ENCODE peak calls at places on chromosomes 5 and 9, in five cellular contexts. T, J, K, H and B are unnamed samples.

GRCh38 chr9:23123048-23123632 is 676.5 kb downstream of the DMRTA1 start:
- DNase-seq in T (peak; percentile 0), J (no peak), K (peak; percentile 27), H (peak; percentile 55), B (no peak)

GRCh38 chr9:107760469-107761242 is 271.1 kb upstream of the KLF4 start:
- DNase-seq in T (no peak), J (no peak), K (no peak), H (no peak), B (no peak)

GRCh38 chr9:78612089-78612488 is 315.2 kb downstream of the PSAT1 start:
- DNase-seq in T (no peak), J (no peak), K (peak; percentile 64), H (no peak), B (no peak)

GRCh38 chr5:133108481-133108921 is 56.7 kb downstream of the HSPA4 start:
- DNase-seq in T (no peak), J (no peak), K (no peak), H (no peak), B (no peak)

GRCh38 chr5:76838481-76839261 is 11.1 kb upstream of the S100Z start:
- DNase-seq in T (peak; percentile 45), J (no peak), K (peak; percentile 76), H (no peak), B (peak; percentile 70)

GRCh38 chr5:8840237-8840636 is 705.6 kb downstream of the SEMA5A start:
- DNase-seq in T (no peak), J (no peak), K (no peak), H (no peak), B (no peak)

GRCh38 chr5:135600141-135600570 is 21.4 kb upstream of the CXCL14 start:
- DNase-seq in T (no peak), J (no peak), K (no peak), H (no peak), B (no peak)

GRCh38 chr5:135861646-135862045 is 27.2 kb downstream of the SLC25A48 start:
- DNase-seq in T (no peak), J (no peak), K (no peak), H (no peak), B (no peak)

GRCh38 chr5:179115307-179115706 is 55.1 kb downstream of the ZNF354C start:
- DNase-seq in T (no peak), J (peak; percentile 7), K (no peak), H (peak; percentile 22), B (no peak)

GRCh38 chr9:36584626-36585460 is 12.1 kb downstream of the MELK start:
- DNase-seq in T (peak; percentile 55), J (no peak), K (peak; percentile 86), H (no peak), B (no peak)

GRCh38 chr9:137984005-137984404 is 106.4 kb downstream of the CACNA1B start:
- DNase-seq in T (no peak), J (peak; percentile 18), K (no peak), H (peak; percentile 31), B (no peak)

DNA sequence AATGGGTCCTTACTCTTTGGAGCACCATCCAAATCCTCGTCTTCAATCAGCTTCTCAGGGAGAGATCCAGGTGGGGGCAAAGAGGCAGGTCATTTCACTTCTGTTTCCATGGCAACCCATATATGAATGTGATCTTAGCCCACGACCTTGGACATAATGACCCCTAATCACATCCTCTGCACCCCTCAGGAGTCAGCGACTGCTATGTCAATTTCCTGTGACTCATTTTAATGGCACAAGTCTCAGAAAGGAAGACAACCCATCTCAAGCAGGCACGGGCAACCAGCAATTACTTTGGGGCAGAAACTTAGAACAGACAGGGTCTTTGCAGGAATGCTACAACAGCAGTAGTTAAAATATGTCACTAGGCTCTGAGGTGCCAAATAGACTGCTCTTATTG is 591.2 kb downstream of the TLR4 start:
- DNase-seq in T (no peak), J (no peak), K (no peak), H (no peak), B (no peak)
- H3K9me3 ChIP-seq in T (no peaks in the 10 kb centered on the region), J (no peaks in the 10 kb centered on the region), K (peaks cover 2% of the 10 kb centered on the region), H (no peaks in the 10 kb centered on the region), B (no peaks in the 10 kb centered on the region)

GRCh38 chr5:158565017-158565789 is 534.5 kb downstream of the EBF1 start:
- DNase-seq in T (no peak), J (no peak), K (no peak), H (no peak), B (no peak)

GRCh38 chr5:158570502-158570901 is 529.2 kb downstream of the EBF1 start:
- DNase-seq in T (no peak), J (no peak), K (no peak), H (no peak), B (no peak)

GRCh38 chr5:158573829-158574228 is 525.9 kb downstream of the EBF1 start:
- DNase-seq in T (no peak), J (no peak), K (no peak), H (no peak), B (no peak)

GRCh38 chr5:158563774-158564390 is 535.8 kb downstream of the EBF1 start:
- DNase-seq in T (no peak), J (no peak), K (no peak), H (no peak), B (no peak)

GRCh38 chr5:158569534-158569933 is 530.2 kb downstream of the EBF1 start:
- DNase-seq in T (no peak), J (no peak), K (no peak), H (no peak), B (no peak)
- H3K9me3 ChIP-seq in T (no peaks in the 10 kb centered on the region), J (no peaks in the 10 kb centered on the region), K (no peaks in the 10 kb centered on the region), H (no peaks in the 10 kb centered on the region), B (no peaks in the 10 kb centered on the region)

DNA sequence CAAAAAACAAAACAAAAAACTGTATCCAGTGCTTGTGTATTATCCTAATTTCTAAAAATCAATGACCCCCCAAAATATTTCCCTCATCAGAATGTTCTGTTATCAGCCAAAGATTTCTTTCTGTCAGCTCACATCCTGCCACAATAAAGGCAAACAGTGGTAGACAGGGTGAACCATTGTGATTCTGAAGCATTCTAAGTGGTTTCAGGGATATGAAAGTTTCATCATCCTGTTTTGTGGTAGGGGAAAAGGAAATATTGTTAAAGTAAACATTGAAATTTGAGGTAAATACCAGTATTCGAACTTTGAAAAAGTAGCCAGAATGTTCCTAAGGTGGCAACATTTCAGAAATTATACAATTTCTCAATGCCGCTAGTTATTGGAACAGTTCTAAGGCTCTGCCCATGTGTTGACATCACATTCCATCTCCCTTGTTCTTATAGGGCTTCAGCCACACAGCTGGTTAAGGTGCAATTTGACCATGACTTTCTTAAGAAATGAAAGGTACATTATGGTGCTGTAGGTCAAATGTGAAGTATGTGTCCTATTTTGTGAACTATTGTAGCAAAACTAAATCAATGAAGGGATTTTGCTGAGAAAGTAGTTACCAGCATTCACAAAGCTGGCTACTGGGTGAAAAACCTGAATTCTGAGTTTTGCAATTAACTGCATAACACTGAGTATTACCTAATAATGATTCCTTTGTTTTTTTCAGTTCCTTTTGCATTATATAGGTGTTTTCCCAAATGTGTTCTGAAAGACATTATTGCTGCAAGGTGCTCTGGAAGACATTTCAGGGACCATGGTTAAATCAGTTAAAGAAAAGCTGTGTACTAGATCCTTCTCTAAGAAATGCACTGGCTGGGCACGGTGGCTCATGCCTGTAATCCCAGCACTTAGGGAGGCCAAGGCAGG is 107.6 kb upstream of the RASGRF2 start:
- DNase-seq in T (no peak), J (no peak), K (no peak), H (no peak), B (no peak)
- H3K9me3 ChIP-seq in T (peaks cover 17% of the 10 kb centered on the region), J (peaks cover 9% of the 10 kb centered on the region), K (peaks cover 8% of the 10 kb centered on the region), H (peaks cover 3% of the 10 kb centered on the region), B (peaks cover 21% of the 10 kb centered on the region)

GRCh38 chr5:67747096-67747495 is 468.5 kb upstream of the PIK3R1 start:
- DNase-seq in T (no peak), J (no peak), K (no peak), H (no peak), B (no peak)
- H3K9me3 ChIP-seq in T (no peaks in the 10 kb centered on the region), J (peaks cover 5% of the 10 kb centered on the region), K (peaks cover 3% of the 10 kb centered on the region), H (no peaks in the 10 kb centered on the region), B (no peaks in the 10 kb centered on the region)

GRCh38 chr5:5573798-5574380 is 151.4 kb downstream of the ICE1 start:
- DNase-seq in T (no peak), J (no peak), K (no peak), H (no peak), B (no peak)
- H3K9me3 ChIP-seq in T (no peaks in the 10 kb centered on the region), J (no peaks in the 10 kb centered on the region), K (peaks cover 52% of the 10 kb centered on the region), H (no peaks in the 10 kb centered on the region), B (no peaks in the 10 kb centered on the region)

DNA sequence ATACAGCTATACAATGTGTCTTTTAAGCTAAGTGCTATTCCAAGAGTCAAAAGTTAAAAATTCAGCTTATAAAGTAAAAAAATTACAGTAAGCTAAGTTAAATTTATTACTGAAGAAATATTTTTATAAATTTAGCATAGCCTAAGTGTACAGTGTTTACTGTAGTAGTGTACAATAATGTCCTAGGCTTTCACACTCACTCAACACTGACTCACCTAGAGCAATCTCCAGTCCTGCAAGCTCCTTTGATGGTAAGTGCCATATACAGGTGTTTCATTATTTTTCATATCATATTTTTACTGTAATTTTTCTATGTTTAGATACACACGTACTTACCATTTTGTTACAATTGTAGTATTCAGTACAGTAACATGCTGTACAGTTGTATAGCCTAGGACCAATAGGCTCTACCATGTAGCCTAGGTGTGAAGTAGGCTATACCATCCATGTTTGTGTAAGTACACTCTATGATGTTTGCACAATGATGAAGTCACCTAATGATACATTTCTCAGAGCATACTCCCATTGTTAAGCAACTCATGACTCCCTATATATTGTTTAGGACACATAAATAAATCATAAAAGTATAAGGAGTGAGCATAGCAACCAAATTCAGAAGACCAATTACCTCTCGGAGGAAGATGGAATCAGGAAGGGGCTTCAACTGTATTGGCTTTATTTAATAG is 165.1 kb upstream of the SLC30A5 start:
- DNase-seq in T (no peak), J (no peak), K (no peak), H (no peak), B (no peak)
- H3K9me3 ChIP-seq in T (peaks cover 5% of the 10 kb centered on the region), J (peaks cover 13% of the 10 kb centered on the region), K (peaks cover 2% of the 10 kb centered on the region), H (peaks cover 4% of the 10 kb centered on the region), B (no peaks in the 10 kb centered on the region)